ENCODE peak calls at places on chromosomes 7 and 10, in ten cellular contexts. One of them, this sample, is unnamed.

GRCh38 chr10:71088054-71088453 is 124.3 kb upstream of the UNC5B start:
- DNase-seq in SHP77 treated with DMSO at 0.1 percent for 48 hours: no peak
- DNase-seq in stimulated activated CD4-positive, alpha-beta T cell treated with anti-CD3 and anti-CD28 coated beads, TNF-alpha, amount 100 ng/mL, for 48 hours: no peak
- DNase-seq in cardiac septum: peak
- DNase-seq in naive thymus-derived CD4-positive, alpha-beta T cell: no peak
- DNase-seq in HS-27A: no peak
- DNase-seq in G401: no peak
- DNase-seq in amniotic stem cell: no peak
- DNase-seq in NCI-H1105 treated with DMSO at 0.1 percent for 48 hours: no peak
- DNase-seq in LoVo: no peak
- DNase-seq in this sample: no peak

GRCh38 chr10:9158675-9159074 is 1104.2 kb downstream of the GATA3 start:
- DNase-seq in SHP77 treated with DMSO at 0.1 percent for 48 hours: no peak
- DNase-seq in stimulated activated CD4-positive, alpha-beta T cell treated with anti-CD3 and anti-CD28 coated beads, TNF-alpha, amount 100 ng/mL, for 48 hours: no peak
- DNase-seq in cardiac septum: no peak
- DNase-seq in naive thymus-derived CD4-positive, alpha-beta T cell: no peak
- DNase-seq in HS-27A: peak
- DNase-seq in G401: no peak
- DNase-seq in amniotic stem cell: no peak
- DNase-seq in NCI-H1105 treated with DMSO at 0.1 percent for 48 hours: no peak
- DNase-seq in LoVo: peak
- DNase-seq in this sample: no peak

GRCh38 chr7:159086301-159086925 is 58.3 kb downstream of the VIPR2 start:
- DNase-seq in SHP77 treated with DMSO at 0.1 percent for 48 hours: no peak
- DNase-seq in stimulated activated CD4-positive, alpha-beta T cell treated with anti-CD3 and anti-CD28 coated beads, TNF-alpha, amount 100 ng/mL, for 48 hours: no peak
- DNase-seq in cardiac septum: peak
- DNase-seq in naive thymus-derived CD4-positive, alpha-beta T cell: no peak
- DNase-seq in HS-27A: no peak
- DNase-seq in G401: no peak
- DNase-seq in amniotic stem cell: no peak
- DNase-seq in NCI-H1105 treated with DMSO at 0.1 percent for 48 hours: no peak
- DNase-seq in LoVo: no peak
- DNase-seq in this sample: no peak

GRCh38 chr7:93622036-93622714 is 47.7 kb upstream of the CALCR start:
- DNase-seq in SHP77 treated with DMSO at 0.1 percent for 48 hours: peak
- DNase-seq in stimulated activated CD4-positive, alpha-beta T cell treated with anti-CD3 and anti-CD28 coated beads, TNF-alpha, amount 100 ng/mL, for 48 hours: no peak
- DNase-seq in cardiac septum: no peak
- DNase-seq in naive thymus-derived CD4-positive, alpha-beta T cell: no peak
- DNase-seq in HS-27A: no peak
- DNase-seq in G401: peak
- DNase-seq in amniotic stem cell: no peak
- DNase-seq in NCI-H1105 treated with DMSO at 0.1 percent for 48 hours: peak
- DNase-seq in LoVo: peak
- DNase-seq in this sample: no peak

GRCh38 chr10:13970231-13970966 is 360.3 kb downstream of the FRMD4A start:
- DNase-seq in SHP77 treated with DMSO at 0.1 percent for 48 hours: no peak
- DNase-seq in stimulated activated CD4-positive, alpha-beta T cell treated with anti-CD3 and anti-CD28 coated beads, TNF-alpha, amount 100 ng/mL, for 48 hours: no peak
- DNase-seq in cardiac septum: no peak
- DNase-seq in naive thymus-derived CD4-positive, alpha-beta T cell: no peak
- DNase-seq in HS-27A: no peak
- DNase-seq in G401: no peak
- DNase-seq in amniotic stem cell: no peak
- DNase-seq in NCI-H1105 treated with DMSO at 0.1 percent for 48 hours: no peak
- DNase-seq in LoVo: no peak
- DNase-seq in this sample: no peak

GRCh38 chr10:103652599-103653281 is 159.2 kb downstream of the NEURL1 start:
- DNase-seq in SHP77 treated with DMSO at 0.1 percent for 48 hours: no peak
- DNase-seq in stimulated activated CD4-positive, alpha-beta T cell treated with anti-CD3 and anti-CD28 coated beads, TNF-alpha, amount 100 ng/mL, for 48 hours: no peak
- DNase-seq in cardiac septum: no peak
- DNase-seq in naive thymus-derived CD4-positive, alpha-beta T cell: no peak
- DNase-seq in HS-27A: no peak
- DNase-seq in G401: peak
- DNase-seq in amniotic stem cell: no peak
- DNase-seq in NCI-H1105 treated with DMSO at 0.1 percent for 48 hours: no peak
- DNase-seq in LoVo: no peak
- DNase-seq in this sample: no peak

GRCh38 chr10:15188629-15189028 is 20.1 kb upstream of the NMT2 start:
- DNase-seq in SHP77 treated with DMSO at 0.1 percent for 48 hours: no peak
- DNase-seq in stimulated activated CD4-positive, alpha-beta T cell treated with anti-CD3 and anti-CD28 coated beads, TNF-alpha, amount 100 ng/mL, for 48 hours: no peak
- DNase-seq in cardiac septum: no peak
- DNase-seq in naive thymus-derived CD4-positive, alpha-beta T cell: no peak
- DNase-seq in HS-27A: no peak
- DNase-seq in G401: no peak
- DNase-seq in amniotic stem cell: no peak
- DNase-seq in NCI-H1105 treated with DMSO at 0.1 percent for 48 hours: no peak
- DNase-seq in LoVo: no peak
- DNase-seq in this sample: no peak

GRCh38 chr10:94343159-94343558 is 19.6 kb downstream of the NOC3L start:
- DNase-seq in SHP77 treated with DMSO at 0.1 percent for 48 hours: no peak
- DNase-seq in stimulated activated CD4-positive, alpha-beta T cell treated with anti-CD3 and anti-CD28 coated beads, TNF-alpha, amount 100 ng/mL, for 48 hours: no peak
- DNase-seq in cardiac septum: no peak
- DNase-seq in naive thymus-derived CD4-positive, alpha-beta T cell: no peak
- DNase-seq in HS-27A: no peak
- DNase-seq in G401: no peak
- DNase-seq in amniotic stem cell: no peak
- DNase-seq in NCI-H1105 treated with DMSO at 0.1 percent for 48 hours: no peak
- DNase-seq in LoVo: no peak
- DNase-seq in this sample: no peak

GRCh38 chr10:47418321-47418720 is 34.2 kb upstream of the ZNF488 start:
- DNase-seq in SHP77 treated with DMSO at 0.1 percent for 48 hours: no peak
- DNase-seq in stimulated activated CD4-positive, alpha-beta T cell treated with anti-CD3 and anti-CD28 coated beads, TNF-alpha, amount 100 ng/mL, for 48 hours: no peak
- DNase-seq in cardiac septum: no peak
- DNase-seq in naive thymus-derived CD4-positive, alpha-beta T cell: no peak
- DNase-seq in HS-27A: no peak
- DNase-seq in G401: no peak
- DNase-seq in amniotic stem cell: no peak
- DNase-seq in NCI-H1105 treated with DMSO at 0.1 percent for 48 hours: no peak
- DNase-seq in LoVo: no peak
- DNase-seq in this sample: no peak

GRCh38 chr7:29494350-29494749 is 69.3 kb upstream of the PRR15 start:
- DNase-seq in SHP77 treated with DMSO at 0.1 percent for 48 hours: no peak
- DNase-seq in stimulated activated CD4-positive, alpha-beta T cell treated with anti-CD3 and anti-CD28 coated beads, TNF-alpha, amount 100 ng/mL, for 48 hours: no peak
- DNase-seq in cardiac septum: no peak
- DNase-seq in naive thymus-derived CD4-positive, alpha-beta T cell: no peak
- DNase-seq in HS-27A: no peak
- DNase-seq in G401: no peak
- DNase-seq in amniotic stem cell: no peak
- DNase-seq in NCI-H1105 treated with DMSO at 0.1 percent for 48 hours: no peak
- DNase-seq in LoVo: no peak
- DNase-seq in this sample: no peak

This sample was measured in CMK.